ENCODE peak calls at places on chromosomes 5 and 9, in nine cellular contexts. L, O, M, V, A, D, C, U and F are unnamed samples.

GRCh38 chr5:140214831-140215230 is 39.8 kb downstream of the CYSTM1 start:
- DNase-seq in L (no peak), C (peak), A (no peak), O (peak), M (peak), D (no peak), U (no peak), V (no peak), F (peak)

GRCh38 chr9:5947912-5948311 is 57.2 kb downstream of the MLANA start:
- DNase-seq in D (no peak), V (no peak), A (peak), O (no peak), M (no peak), U (peak), L (no peak), C (no peak), F (no peak)

GRCh38 chr5:10734050-10734709 is 26.9 kb downstream of the DAP start:
- DNase-seq in U (no peak), O (no peak), V (no peak), D (no peak), M (no peak), L (no peak), A (no peak), C (no peak), F (no peak)

GRCh38 chr5:57745029-57745428 is 262.4 kb upstream of the ACTBL2 start:
- DNase-seq in A (no peak), D (no peak), C (no peak), U (no peak), V (no peak), M (peak), L (no peak), O (no peak), F (no peak)

GRCh38 chr5:89213584-89213983 is 330.6 kb upstream of the MEF2C start:
- DNase-seq in O (no peak), C (peak), M (peak), U (no peak), D (no peak), A (no peak), L (no peak), V (no peak), F (peak)

GRCh38 chr9:116491219-116491618 is 195.9 kb upstream of the TRIM32 start:
- DNase-seq in A (peak), C (peak), V (no peak), M (no peak), U (no peak), L (no peak), O (no peak), D (no peak), F (no peak)

GRCh38 chr9:134316444-134317160 is 9.7 kb upstream of the RXRA start:
- DNase-seq in A (peak), V (no peak), D (no peak), O (no peak), U (no peak), M (peak), C (peak), L (peak), F (no peak)

GRCh38 chr5:74221413-74221812 is 419.1 kb downstream of the ENC1 start:
- DNase-seq in O (no peak), U (no peak), L (no peak), V (no peak), M (no peak), C (no peak), D (no peak), A (no peak), F (no peak)

GRCh38 chr5:132410451-132411381 is 41.2 kb downstream of the SLC22A5 start:
- DNase-seq in M (peak), O (peak), L (peak), V (peak), U (peak), C (peak), A (peak), D (peak), F (peak)

GRCh38 chr5:10310073-10310779 is 2.5 kb upstream of the CMBL start:
- DNase-seq in D (no peak), O (peak), M (peak), U (peak), C (peak), L (no peak), A (no peak), V (no peak), F (peak)